ENCODE peak calls at places on chromosomes 5 and 9, in eight cellular contexts. S is NCI-H2081; L is NCI-H146; C is stimulated activated CD4-positive, alpha-beta T cell treated with anti-CD3 and anti-CD28 coated beads, Interleukin-1b, Interleukin-23, amount 100 ng/mL, for 24 hours; U is NCI-H187; Z is astrocyte of the spinal cord; K is smooth muscle cell of the brain vasculature; Q is NCI-H1417. W is an unnamed sample.

GRCh38 chr9:124038239-124038638 is 26.7 kb downstream of the LHX2 start:
- DNase-seq in Q (no peak), U (no peak), C (no peak), S (no peak), L (no peak), K (no peak), Z (no peak), W (no peak)

GRCh38 chr9:115211413-115212204 is 93.7 kb upstream of the TNC start:
- DNase-seq in Q (no peak), K (no peak), C (no peak), Z (peak), S (no peak), L (no peak), U (no peak), W (no peak)

GRCh38 chr5:9898319-9898718 is 268.2 kb upstream of the TAS2R1 start:
- DNase-seq in L (no peak), Q (no peak), K (no peak), C (no peak), S (peak), U (no peak), Z (peak), W (peak)

GRCh38 chr5:143775258-143775657 is 36.7 kb upstream of the HMHB1 start:
- DNase-seq in Q (no peak), K (no peak), U (no peak), C (no peak), Z (peak), L (no peak), S (no peak), W (no peak)

GRCh38 chr5:56447232-56447631 is 214.1 kb upstream of the ANKRD55 start:
- DNase-seq in Q (no peak), Z (no peak), S (no peak), K (no peak), C (no peak), U (no peak), L (no peak), W (no peak)

GRCh38 chr9:129945314-129945713 is 97.7 kb downstream of the FNBP1 start:
- DNase-seq in C (no peak), S (no peak), Q (no peak), L (no peak), U (no peak), K (no peak), Z (no peak), W (no peak)

GRCh38 chr9:115615821-115616665 is 498.1 kb upstream of the TNC start:
- DNase-seq in K (no peak), Q (no peak), U (no peak), Z (peak), C (no peak), L (no peak), S (no peak), W (no peak)

GRCh38 chr5:125278711-125279110 is 532.3 kb upstream of the ZNF608 start:
- DNase-seq in C (no peak), S (no peak), Z (no peak), K (no peak), U (no peak), Q (no peak), L (no peak), W (no peak)

GRCh38 chr9:135080286-135081263 is 6.9 kb upstream of the OLFM1 start:
- DNase-seq in C (no peak), Q (no peak), U (no peak), L (no peak), K (no peak), Z (no peak), S (no peak), W (no peak)

GRCh38 chr5:53871050-53871449 is 310.6 kb downstream of the NDUFS4 start:
- DNase-seq in U (no peak), Q (no peak), C (no peak), K (no peak), L (no peak), Z (no peak), S (no peak), W (no peak)

GRCh38 chr5:74889523-74890105 is 23.4 kb upstream of the FAM169A start:
- DNase-seq in U (no peak), L (no peak), Q (no peak), C (no peak), K (no peak), S (no peak), Z (no peak), W (no peak)

GRCh38 chr9:134869554-134870310 is 10.9 kb upstream of the FCN2 start:
- DNase-seq in L (no peak), K (no peak), Z (no peak), Q (no peak), C (no peak), S (no peak), U (no peak), W (no peak)

GRCh38 chr9:126066131-126066530 is 260.5 kb upstream of the MVB12B start:
- DNase-seq in S (no peak), Q (no peak), K (no peak), U (no peak), Z (no peak), C (no peak), L (no peak), W (no peak)

GRCh38 chr9:95511952-95512750 is 4.6 kb downstream of the PTCH1 start:
- DNase-seq in C (no peak), K (no peak), S (peak), Z (peak), L (no peak), Q (peak), U (no peak), W (no peak)

GRCh38 chr5:39440964-39441363 is 16.2 kb upstream of the DAB2 start:
- DNase-seq in S (no peak), C (no peak), Z (no peak), K (no peak), Q (no peak), L (no peak), U (no peak), W (no peak)

GRCh38 chr5:112685929-112686328 is 51.8 kb upstream of the APC start:
- DNase-seq in Z (peak), C (no peak), Q (no peak), K (no peak), S (no peak), U (no peak), L (no peak), W (no peak)

GRCh38 chr9:130053504-130054427 is at the start of gene GPR107:
- DNase-seq in Z (peak), L (peak), S (peak), U (peak), K (no peak), Q (peak), C (peak), W (peak)

W was measured in upper lobe of left lung.